ENCODE peak calls at places on chromosomes 16 and 17, in six cellular contexts. One of them, this sample, is unnamed.

GRCh38 chr17:81735181-81736102 is 23.4 kb downstream of the SLC25A10 start:
- DNase-seq in A549: no peak
- DNase-seq in body of pancreas: peak; percentile 57
- DNase-seq in gastrocnemius medialis: no peak
- DNase-seq in adrenal gland: no peak
- DNase-seq in spleen: peak; percentile 87
- DNase-seq in this sample: peak; percentile 86

GRCh38 chr16:71916397-71916920 is 21.1 kb downstream of the IST1 start:
- DNase-seq in A549: no peak
- DNase-seq in body of pancreas: no peak
- DNase-seq in gastrocnemius medialis: no peak
- DNase-seq in adrenal gland: no peak
- DNase-seq in spleen: no peak
- DNase-seq in this sample: no peak

GRCh38 chr17:20214807-20215206 is 205.6 kb downstream of the SPECC1 start:
- DNase-seq in A549: no peak
- DNase-seq in body of pancreas: no peak
- DNase-seq in gastrocnemius medialis: no peak
- DNase-seq in adrenal gland: no peak
- DNase-seq in spleen: no peak
- DNase-seq in this sample: no peak

GRCh38 chr17:64358261-64358788 is 32.3 kb downstream of the PECAM1 start:
- DNase-seq in A549: no peak
- DNase-seq in body of pancreas: no peak
- DNase-seq in gastrocnemius medialis: no peak
- DNase-seq in adrenal gland: no peak
- DNase-seq in spleen: no peak
- DNase-seq in this sample: no peak

GRCh38 chr16:67865318-67865717 is 7.5 kb upstream of the EDC4 start:
- DNase-seq in A549: peak; percentile 72
- DNase-seq in body of pancreas: peak; percentile 31
- DNase-seq in gastrocnemius medialis: peak; percentile 41
- DNase-seq in adrenal gland: peak; percentile 60
- DNase-seq in spleen: no peak
- DNase-seq in this sample: no peak

GRCh38 chr16:983044-984030 is 1.8 kb downstream of the SOX8 start:
- DNase-seq in A549: peak; percentile 44
- DNase-seq in body of pancreas: no peak
- DNase-seq in gastrocnemius medialis: no peak
- DNase-seq in adrenal gland: no peak
- DNase-seq in spleen: no peak
- DNase-seq in this sample: no peak

GRCh38 chr17:62178579-62178978 is 113.5 kb upstream of the MED13 start:
- DNase-seq in A549: peak; percentile 47
- DNase-seq in body of pancreas: no peak
- DNase-seq in gastrocnemius medialis: no peak
- DNase-seq in adrenal gland: peak; percentile 22
- DNase-seq in spleen: no peak
- DNase-seq in this sample: peak; percentile 24

GRCh38 chr16:88790312-88791150 is 5.5 kb upstream of the PIEZO1 start:
- DNase-seq in A549: no peak
- DNase-seq in body of pancreas: peak; percentile 51
- DNase-seq in gastrocnemius medialis: no peak
- DNase-seq in adrenal gland: no peak
- DNase-seq in spleen: peak; percentile 94
- DNase-seq in this sample: no peak

GRCh38 chr16:66026931-66027330 is 339.6 kb upstream of the CDH5 start:
- DNase-seq in A549: no peak
- DNase-seq in body of pancreas: no peak
- DNase-seq in gastrocnemius medialis: no peak
- DNase-seq in adrenal gland: no peak
- DNase-seq in spleen: no peak
- DNase-seq in this sample: no peak

DNA sequence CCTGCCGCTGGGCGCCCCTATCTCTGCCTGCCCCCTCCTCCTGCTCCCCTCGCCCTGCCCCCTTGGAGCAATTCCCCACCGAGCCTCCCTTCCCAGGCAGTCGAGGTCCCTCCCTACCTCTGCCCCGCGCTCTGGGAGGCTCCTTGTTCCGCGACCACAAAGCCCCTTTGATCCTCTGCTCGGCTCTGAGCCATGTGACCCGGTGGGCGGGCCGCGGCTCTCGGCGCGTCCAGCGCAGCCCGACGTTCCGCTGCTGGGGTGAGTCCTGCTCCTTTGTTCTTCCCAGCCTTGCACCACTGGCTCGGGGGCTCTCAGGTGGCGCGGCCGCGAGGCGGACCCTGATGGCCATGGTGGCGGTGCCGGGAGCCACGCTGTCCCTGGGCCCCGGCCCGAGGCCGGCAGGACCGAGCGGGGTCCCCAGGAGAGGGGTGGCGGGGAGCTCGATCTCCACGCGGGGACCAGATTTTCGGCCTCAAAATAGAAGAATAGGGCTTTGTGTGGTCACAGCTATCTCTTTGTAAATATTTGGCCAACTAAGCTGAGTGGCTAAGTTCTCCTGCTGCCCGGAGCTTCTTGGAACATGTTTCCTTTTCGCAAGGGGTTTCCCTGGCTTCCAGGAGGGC is 310.6 kb downstream of the SEC14L1 start:
- DNase-seq in A549: no peak
- DNase-seq in body of pancreas: peak; percentile 74
- DNase-seq in gastrocnemius medialis: no peak
- DNase-seq in adrenal gland: peak; percentile 70
- DNase-seq in spleen: peak; percentile 95
- DNase-seq in this sample: no peak
- TF ChIP-seq POLR2A in A549: no peak
- TF ChIP-seq POLR2A in body of pancreas: peak; percentile 40
- TF ChIP-seq POLR2A in gastrocnemius medialis: no peak
- TF ChIP-seq POLR2A in adrenal gland: no peak
- TF ChIP-seq POLR2A in spleen: no peak
- TF ChIP-seq POLR2A in this sample: no peak

GRCh38 chr16:79950932-79951719 is 350.6 kb upstream of the MAF start:
- DNase-seq in A549: no peak
- DNase-seq in body of pancreas: no peak
- DNase-seq in gastrocnemius medialis: peak; percentile 20
- DNase-seq in adrenal gland: no peak
- DNase-seq in spleen: no peak
- DNase-seq in this sample: no peak
- TF ChIP-seq POLR2A in A549: no peak
- TF ChIP-seq POLR2A in body of pancreas: no peak
- TF ChIP-seq POLR2A in gastrocnemius medialis: no peak
- TF ChIP-seq POLR2A in adrenal gland: no peak
- TF ChIP-seq POLR2A in spleen: no peak
- TF ChIP-seq POLR2A in this sample: no peak

DNA sequence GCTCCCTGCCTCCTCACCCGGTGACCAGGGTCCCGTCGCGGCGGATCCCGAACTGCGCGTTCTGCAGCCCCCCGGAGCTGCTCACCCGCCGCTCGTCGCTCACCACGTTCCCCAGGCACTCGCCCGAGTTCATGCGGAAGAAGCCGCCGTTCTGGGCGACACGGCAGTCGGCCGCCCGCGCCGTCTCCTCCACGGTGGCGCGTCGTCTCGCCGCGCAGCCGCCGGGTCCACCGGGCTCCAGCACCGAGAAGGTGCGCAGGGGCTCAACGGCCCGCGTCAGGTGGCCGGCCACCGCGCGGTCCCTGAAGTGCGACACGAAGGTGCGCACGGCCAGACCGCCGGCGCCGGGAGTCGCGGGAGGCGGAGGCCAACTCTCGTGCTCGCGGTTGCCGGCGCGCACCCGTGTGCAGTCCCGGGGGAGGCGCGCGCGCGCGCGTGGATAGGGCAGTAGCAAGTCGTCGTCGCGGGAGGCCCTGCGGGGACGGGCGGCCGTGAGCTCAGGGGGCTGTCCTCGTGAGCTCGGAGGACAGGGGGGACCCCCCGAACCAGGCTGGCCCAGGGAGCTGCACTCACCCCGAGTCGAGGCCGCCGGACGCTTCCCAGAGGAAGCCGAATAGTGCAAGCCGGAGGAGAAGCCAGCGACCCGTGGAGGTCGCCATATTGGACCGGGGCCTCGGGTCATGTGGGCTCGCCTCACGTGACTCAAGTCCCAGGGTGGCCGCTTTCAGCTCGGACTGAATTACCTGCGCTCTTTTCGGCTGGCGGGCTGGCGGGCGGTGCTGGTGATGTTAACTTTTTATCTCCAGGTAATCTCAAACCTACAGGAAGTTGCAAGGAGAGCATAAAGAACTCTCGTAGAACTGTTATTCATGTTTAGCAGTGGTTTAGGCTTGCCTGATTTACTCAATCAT is at the start of gene NAGPA:
- DNase-seq in A549: peak; percentile 89
- DNase-seq in body of pancreas: peak; percentile 90
- DNase-seq in gastrocnemius medialis: peak; percentile 85
- DNase-seq in adrenal gland: peak; percentile 90
- DNase-seq in spleen: peak; percentile 96
- DNase-seq in this sample: peak; percentile 81
- TF ChIP-seq POLR2A in A549: peak; percentile 49
- TF ChIP-seq POLR2A in body of pancreas: no peak
- TF ChIP-seq POLR2A in gastrocnemius medialis: no peak
- TF ChIP-seq POLR2A in adrenal gland: no peak
- TF ChIP-seq POLR2A in spleen: no peak
- TF ChIP-seq POLR2A in this sample: no peak

GRCh38 chr17:42017866-42018200 is 594 bp upstream of the DNAJC7 start:
- DNase-seq in A549: no peak
- DNase-seq in body of pancreas: no peak
- DNase-seq in gastrocnemius medialis: no peak
- DNase-seq in adrenal gland: no peak
- DNase-seq in spleen: peak; percentile 72
- DNase-seq in this sample: no peak

GRCh38 chr17:42016952-42017865 is at the start of gene DNAJC7:
- DNase-seq in A549: peak; percentile 96
- DNase-seq in body of pancreas: peak; percentile 93
- DNase-seq in gastrocnemius medialis: peak; percentile 90
- DNase-seq in adrenal gland: peak; percentile 92
- DNase-seq in spleen: peak; percentile 99
- DNase-seq in this sample: peak; percentile 79

GRCh38 chr17:42018339-42018738 is 1.1 kb upstream of the DNAJC7 start:
- DNase-seq in A549: no peak
- DNase-seq in body of pancreas: no peak
- DNase-seq in gastrocnemius medialis: no peak
- DNase-seq in adrenal gland: no peak
- DNase-seq in spleen: peak; percentile 31
- DNase-seq in this sample: no peak

GRCh38 chr17:42018988-42019387 is 902 bp upstream of the NKIRAS2 start:
- DNase-seq in A549: no peak
- DNase-seq in body of pancreas: no peak
- DNase-seq in gastrocnemius medialis: no peak
- DNase-seq in adrenal gland: no peak
- DNase-seq in spleen: no peak
- DNase-seq in this sample: no peak

GRCh38 chr17:42019509-42020404 is at the start of gene NKIRAS2:
- DNase-seq in A549: peak; percentile 94
- DNase-seq in body of pancreas: peak; percentile 95
- DNase-seq in gastrocnemius medialis: peak; percentile 93
- DNase-seq in adrenal gland: peak; percentile 96
- DNase-seq in spleen: peak; percentile 100
- DNase-seq in this sample: peak; percentile 89
- TF ChIP-seq POLR2A in A549: peak; percentile 73
- TF ChIP-seq POLR2A in body of pancreas: peak; percentile 13
- TF ChIP-seq POLR2A in gastrocnemius medialis: peak; percentile 58
- TF ChIP-seq POLR2A in adrenal gland: no peak
- TF ChIP-seq POLR2A in spleen: no peak
- TF ChIP-seq POLR2A in this sample: peak; percentile 73

GRCh38 chr17:77453613-77454559 is 313.1 kb downstream of the SEC14L1 start:
- DNase-seq in A549: no peak
- DNase-seq in body of pancreas: peak; percentile 73
- DNase-seq in gastrocnemius medialis: no peak
- DNase-seq in adrenal gland: no peak
- DNase-seq in spleen: peak; percentile 90
- DNase-seq in this sample: no peak
- TF ChIP-seq POLR2A in A549: no peak
- TF ChIP-seq POLR2A in body of pancreas: no peak
- TF ChIP-seq POLR2A in gastrocnemius medialis: no peak
- TF ChIP-seq POLR2A in adrenal gland: no peak
- TF ChIP-seq POLR2A in spleen: no peak
- TF ChIP-seq POLR2A in this sample: no peak

DNA sequence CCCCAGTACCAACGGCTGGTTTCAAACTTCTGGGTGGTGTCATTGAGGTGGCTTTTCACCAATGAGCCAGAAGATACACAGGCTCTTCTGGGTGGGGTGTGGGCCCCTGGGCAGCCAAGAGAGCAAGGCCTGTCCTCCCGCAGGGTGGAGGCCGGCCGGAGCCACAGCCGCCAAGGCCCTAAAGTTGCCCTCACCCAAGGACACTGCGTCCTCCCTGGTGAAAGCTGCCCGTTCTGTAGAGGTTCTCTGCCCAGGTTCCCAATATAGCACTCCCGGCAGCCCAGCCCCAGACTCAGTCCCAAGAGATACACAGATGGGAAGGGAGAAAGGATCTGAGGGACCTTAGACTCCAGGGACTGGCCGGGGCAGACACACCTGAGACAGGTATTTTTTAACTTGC is 10.7 kb upstream of the CACNG1 start:
- DNase-seq in A549: no peak
- DNase-seq in body of pancreas: no peak
- DNase-seq in gastrocnemius medialis: no peak
- DNase-seq in adrenal gland: no peak
- DNase-seq in spleen: no peak
- DNase-seq in this sample: no peak
- TF ChIP-seq POLR2A in A549: no peak
- TF ChIP-seq POLR2A in body of pancreas: no peak
- TF ChIP-seq POLR2A in gastrocnemius medialis: no peak
- TF ChIP-seq POLR2A in adrenal gland: no peak
- TF ChIP-seq POLR2A in spleen: no peak
- TF ChIP-seq POLR2A in this sample: no peak

This sample was measured in H54.